ENCODE peak calls at places on chromosomes 11 and 22, in four cellular contexts. G, S, D and P are unnamed samples.

GRCh38 chr11:33043221-33043833 is 4.0 kb downstream of the TCP11L1 start:
- DNase-seq in G (no peak), S (no peak), D (no peak), P (no peak)

GRCh38 chr11:129538323-129538722 is 162.7 kb downstream of the BARX2 start:
- DNase-seq in G (no peak), S (no peak), D (no peak), P (no peak)

GRCh38 chr11:133927690-133928627 is 28.8 kb downstream of the IGSF9B start:
- DNase-seq in G (peak), S (peak), D (peak), P (peak)

GRCh38 chr11:64663656-64664055 is 59.3 kb downstream of the NRXN2 start:
- DNase-seq in G (no peak), S (no peak), D (no peak), P (no peak)

GRCh38 chr11:119316729-119317591 is at the start of gene MCAM:
- DNase-seq in G (peak), S (peak), D (no peak), P (peak)

GRCh38 chr11:43943357-43943930 is 1.0 kb downstream of the C11orf96 start:
- DNase-seq in G (no peak), S (peak), D (no peak), P (no peak)

GRCh38 chr11:59182457-59183151 is 10.7 kb downstream of the DTX4 start:
- DNase-seq in G (no peak), S (no peak), D (no peak), P (no peak)

GRCh38 chr22:37014835-37015586 is 4.2 kb downstream of the TST start:
- DNase-seq in G (no peak), S (peak), D (no peak), P (no peak)

GRCh38 chr22:17724678-17725464 is 49.4 kb downstream of the BID start:
- DNase-seq in G (no peak), S (no peak), D (no peak), P (no peak)

GRCh38 chr11:33941637-33942160 is 49.8 kb upstream of the LMO2 start:
- DNase-seq in G (no peak), S (no peak), D (peak), P (no peak)

GRCh38 chr11:16925495-16926065 is 88.6 kb downstream of the PLEKHA7 start:
- DNase-seq in G (no peak), S (peak), D (peak), P (no peak)

GRCh38 chr22:35575116-35575748 is 34.6 kb downstream of the RASD2 start:
- DNase-seq in G (peak), S (peak), D (no peak), P (peak)

GRCh38 chr11:66459138-66459778 is 7.4 kb upstream of the PELI3 start:
- DNase-seq in G (no peak), S (no peak), D (no peak), P (no peak)

GRCh38 chr11:120168960-120169681 is 31.2 kb upstream of the TRIM29 start:
- DNase-seq in G (peak), S (peak), D (peak), P (peak)

GRCh38 chr11:22466809-22467208 is 128.6 kb downstream of the SLC17A6 start:
- DNase-seq in G (no peak), S (no peak), D (peak), P (peak)

GRCh38 chr11:126561327-126561893 is 205.9 kb downstream of the ST3GAL4 start:
- DNase-seq in G (no peak), S (peak), D (peak), P (no peak)

GRCh38 chr22:22184277-22184807 is 60.2 kb upstream of the VPREB1 start:
- DNase-seq in G (no peak), S (no peak), D (no peak), P (no peak)

GRCh38 chr11:6321356-6321755 is 1.1 kb upstream of the CAVIN3 start:
- DNase-seq in G (no peak), S (no peak), D (no peak), P (no peak)

GRCh38 chr22:37321288-37321687 is 39.0 kb downstream of the CYTH4 start:
- DNase-seq in G (no peak), S (peak), D (no peak), P (no peak)

GRCh38 chr22:23970816-23971482 is 3.3 kb downstream of the DDT start:
- DNase-seq in G (no peak), S (no peak), D (no peak), P (no peak)

GRCh38 chr11:46390331-46391171 is 1.0 kb downstream of the CHRM4 start:
- DNase-seq in G (no peak), S (peak), D (no peak), P (no peak)

GRCh38 chr22:19497245-19497644 is 17.5 kb downstream of the CDC45 start:
- DNase-seq in G (no peak), S (peak), D (peak), P (no peak)

GRCh38 chr11:124917115-124917637 is 1.9 kb upstream of the HEPN1 start:
- DNase-seq in G (peak), S (no peak), D (peak), P (peak)

GRCh38 chr11:33264926-33265325 is 7.7 kb downstream of the HIPK3 start:
- DNase-seq in G (no peak), S (peak), D (no peak), P (no peak)

GRCh38 chr11:1042626-1043562 is 6.4 kb upstream of the MUC6 start:
- DNase-seq in G (no peak), S (no peak), D (no peak), P (no peak)

GRCh38 chr11:12318791-12319733 is 58.3 kb upstream of the PARVA start:
- DNase-seq in G (no peak), S (peak), D (peak), P (no peak)

GRCh38 chr11:22828373-22828772 is 1.2 kb downstream of the SVIP start:
- DNase-seq in G (no peak), S (peak), D (no peak), P (no peak)

GRCh38 chr11:32297629-32298028 is 137.7 kb downstream of the WT1 start:
- DNase-seq in G (no peak), S (peak), D (peak), P (peak)

GRCh38 chr11:119081682-119082081 is 3.0 kb upstream of the HMBS start:
- DNase-seq in G (peak), S (no peak), D (no peak), P (peak)

GRCh38 chr11:79708319-79708928 is 267.6 kb upstream of the TENM4 start:
- DNase-seq in G (no peak), S (peak), D (peak), P (no peak)

GRCh38 chr22:23384451-23384850 is 195.6 kb downstream of the IGLL1 start:
- DNase-seq in G (no peak), S (no peak), D (no peak), P (no peak)

GRCh38 chr11:14500181-14500651 is 605 bp upstream of the COPB1 start:
- DNase-seq in G (no peak), S (peak), D (peak), P (peak)